ENCODE peak calls at places on chromosome 10, in four cellular contexts. R is K562, L is GM12878, E is H1. B is an unnamed sample.

GRCh38 chr10:132987671-132988571 is 45.6 kb upstream of the CFAP46 start:
- DNase-seq in R (no peak), E (no peak), L (no peak), B (no peak)

GRCh38 chr10:121217331-121217730 is 366.2 kb downstream of the WDR11 start:
- DNase-seq in E (no peak), L (no peak), R (no peak), B (no peak)

GRCh38 chr10:58209669-58210068 is 58.0 kb downstream of the IPMK start:
- DNase-seq in R (no peak), L (no peak), E (no peak), B (no peak)

GRCh38 chr10:83607959-83608745 is 531.2 kb upstream of the GHITM start:
- DNase-seq in R (no peak), E (no peak), L (no peak), B (no peak)

GRCh38 chr10:119498889-119499864 is 43.3 kb downstream of the RGS10 start:
- DNase-seq in R (no peak), E (no peak), L (no peak), B (peak)

GRCh38 chr10:3464760-3465405 is 292.3 kb upstream of the PITRM1 start:
- DNase-seq in R (no peak), L (no peak), E (no peak), B (no peak)

GRCh38 chr10:61835909-61836232 is 65.6 kb upstream of the ARID5B start:
- DNase-seq in E (no peak), R (no peak), L (no peak), B (no peak)

GRCh38 chr10:45000764-45001381 is at the start of gene ZNF22:
- DNase-seq in L (no peak), R (peak), E (no peak), B (no peak)

GRCh38 chr10:16519250-16519907 is 2.3 kb downstream of the C1QL3 start:
- DNase-seq in L (no peak), R (no peak), E (no peak), B (no peak)

GRCh38 chr10:61992683-61993629 is 91.5 kb downstream of the ARID5B start:
- DNase-seq in E (no peak), L (peak), R (no peak), B (no peak)

GRCh38 chr10:23100331-23101030 is 5.1 kb downstream of the MSRB2 start:
- DNase-seq in L (no peak), R (no peak), E (no peak), B (no peak)

GRCh38 chr10:338176-339037 is 203.2 kb downstream of the ZMYND11 start:
- DNase-seq in R (no peak), L (no peak), E (no peak), B (no peak)

GRCh38 chr10:76218045-76218444 is 786.6 kb downstream of the LRMDA start:
- DNase-seq in R (no peak), L (no peak), E (no peak), B (no peak)

GRCh38 chr10:108783897-108784296 is 1139.4 kb downstream of the XPNPEP1 start:
- DNase-seq in E (peak), L (peak), R (peak), B (peak)

GRCh38 chr10:5685764-5686240 is 1.2 kb downstream of the TASOR2 start:
- DNase-seq in R (no peak), E (no peak), L (no peak), B (no peak)

GRCh38 chr10:80046629-80047441 is 31.6 kb upstream of the TMEM254 start:
- DNase-seq in L (no peak), R (peak), E (peak), B (peak)

GRCh38 chr10:89867964-89868363 is 166.6 kb downstream of the KIF20B start:
- DNase-seq in R (no peak), E (no peak), L (no peak), B (no peak)

GRCh38 chr10:44847110-44847509 is 64.0 kb upstream of the TMEM72 start:
- DNase-seq in L (no peak), R (no peak), E (no peak), B (no peak)

GRCh38 chr10:2992401-2993198 is 74.7 kb upstream of the PFKP start:
- DNase-seq in L (no peak), R (no peak), E (no peak), B (no peak)

GRCh38 chr10:72075184-72076115 is 12.9 kb downstream of the SPOCK2 start:
- DNase-seq in L (no peak), E (no peak), R (no peak), B (no peak)

GRCh38 chr10:72072046-72072445 is 16.3 kb downstream of the SPOCK2 start:
- DNase-seq in E (no peak), R (no peak), L (no peak), B (no peak)

GRCh38 chr10:72074413-72075183 is 13.8 kb downstream of the SPOCK2 start:
- DNase-seq in E (no peak), R (no peak), L (no peak), B (no peak)

GRCh38 chr10:72072639-72073038 is 15.7 kb downstream of the SPOCK2 start:
- DNase-seq in L (no peak), E (no peak), R (no peak), B (no peak)

DNA sequence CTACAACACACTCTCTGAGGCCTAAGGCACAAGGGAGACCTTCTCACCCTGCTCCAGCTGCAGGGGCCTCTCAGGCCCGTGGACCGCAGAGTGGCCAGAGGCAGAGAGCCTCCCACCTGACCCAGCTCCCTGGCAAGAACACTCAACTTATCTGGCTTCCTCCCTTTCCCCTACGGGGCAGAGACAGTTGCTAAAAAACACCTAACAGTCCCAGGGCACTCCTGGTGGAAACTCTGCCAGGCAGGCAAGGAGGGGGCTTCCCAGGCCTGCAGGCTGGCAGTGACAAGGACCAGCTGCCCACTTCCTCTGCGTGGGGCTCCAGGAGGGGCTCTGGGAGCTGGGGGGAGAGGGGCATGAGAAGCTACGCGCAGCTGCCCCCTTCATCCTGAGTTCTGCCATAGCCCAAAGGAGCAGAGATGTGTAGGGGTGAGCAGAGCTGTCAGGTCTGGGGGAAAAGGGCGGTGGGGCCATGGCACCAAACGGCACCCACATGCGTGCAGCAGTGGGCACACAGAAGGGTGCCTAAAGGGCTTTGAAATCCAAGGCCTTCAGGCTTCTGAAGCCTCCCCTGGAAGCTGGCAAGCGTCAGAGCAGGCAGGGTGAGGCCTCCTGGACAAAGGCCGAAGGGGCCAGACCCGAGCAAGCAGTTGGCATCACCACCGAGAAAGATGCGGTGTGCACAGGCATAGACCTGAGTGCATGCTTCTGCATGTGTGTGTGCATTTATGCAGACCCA is 14.5 kb downstream of the SPOCK2 start:
- DNase-seq in L (no peak), E (no peak), R (no peak), B (no peak)
- TF ChIP-seq HDAC6 in L (no peak), E (no peak), R (no peak), B (no peak)

DNA sequence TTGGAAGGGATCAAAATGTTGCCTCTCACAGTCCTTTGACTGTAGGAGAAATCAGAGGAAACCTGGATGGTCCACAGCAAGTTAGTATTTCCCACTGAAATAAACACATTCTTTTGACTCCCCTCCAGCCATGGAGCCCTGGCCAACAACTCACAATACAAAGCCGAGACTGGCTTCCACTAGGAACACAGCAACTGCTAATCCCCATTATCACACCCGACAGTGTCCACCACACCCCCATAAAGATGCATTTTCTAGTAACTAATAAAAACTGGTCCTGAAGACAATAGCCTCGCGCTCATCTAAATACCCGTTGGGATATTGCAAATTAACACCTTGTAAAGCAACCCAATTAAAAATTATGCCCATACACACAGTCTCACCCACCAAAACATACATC is 768 bp upstream of the MACROH2A2 start:
- DNase-seq in R (no peak), L (no peak), E (no peak), B (no peak)
- TF ChIP-seq BRCA1 in R (no peak), L (no peak), E (no peak), B (no peak)

GRCh38 chr10:27911645-27912044 is 87.2 kb downstream of the ODAD2 start:
- DNase-seq in R (no peak), L (no peak), E (no peak), B (no peak)

GRCh38 chr10:27911006-27911405 is 87.9 kb downstream of the ODAD2 start:
- DNase-seq in E (no peak), R (no peak), L (no peak), B (no peak)

GRCh38 chr10:27908231-27908630 is 90.6 kb downstream of the ODAD2 start:
- DNase-seq in E (no peak), L (no peak), R (no peak), B (peak)

GRCh38 chr10:27914888-27915287 is 84.0 kb downstream of the ODAD2 start:
- DNase-seq in E (no peak), L (no peak), R (no peak), B (no peak)

GRCh38 chr10:27912241-27912640 is 86.6 kb downstream of the ODAD2 start:
- DNase-seq in L (no peak), E (no peak), R (no peak), B (no peak)
- TF ChIP-seq HDAC6 in L (no peak), E (no peak), R (no peak), B (no peak)

GRCh38 chr10:28304032-28304571 is 1.2 kb upstream of the MPP7 start:
- DNase-seq in E (no peak), R (no peak), L (no peak), B (no peak)
- TF ChIP-seq BRCA1 in E (no peak), R (no peak), L (no peak), B (no peak)

B was measured in HepG2.